ENCODE peak calls at places on chromosome 13, in four cellular contexts. L is GM12878, F is HepG2, N is K562. A is an unnamed sample.

GRCh38 chr13:65530688-65531087 is 1699.4 kb downstream of the PCDH9 start:
- DNase-seq in L (no peak), F (no peak), N (no peak), A (no peak)

GRCh38 chr13:29583073-29583785 is 12.3 kb downstream of the SLC7A1 start:
- DNase-seq in L (no peak), F (no peak), N (no peak), A (no peak)

GRCh38 chr13:106284358-106284757 is 251.1 kb downstream of the EFNB2 start:
- DNase-seq in L (no peak), F (no peak), N (no peak), A (no peak)

GRCh38 chr13:59679239-59679638 is 484.5 kb downstream of the DIAPH3 start:
- DNase-seq in L (no peak), F (no peak), N (no peak), A (no peak)

GRCh38 chr13:37995052-37995451 is 125.5 kb upstream of the TRPC4 start:
- DNase-seq in L (no peak), F (no peak), N (no peak), A (peak)

GRCh38 chr13:77300176-77301141 is 26.4 kb downstream of the MYCBP2 start:
- DNase-seq in L (no peak), F (no peak), N (no peak), A (no peak)

GRCh38 chr13:24348385-24348784 is 39.0 kb downstream of the C1QTNF9 start:
- DNase-seq in L (no peak), F (no peak), N (no peak), A (no peak)

GRCh38 chr13:37540228-37540627 is 58.3 kb downstream of the POSTN start:
- DNase-seq in L (no peak), F (no peak), N (no peak), A (no peak)

GRCh38 chr13:28865951-28866350 is 45.8 kb downstream of the MTUS2 start:
- DNase-seq in L (no peak), F (no peak), N (no peak), A (no peak)

GRCh38 chr13:60654405-60654804 is 257.4 kb downstream of the TDRD3 start:
- DNase-seq in L (no peak), F (peak), N (no peak), A (peak)

GRCh38 chr13:111039735-111040134 is 75.4 kb upstream of the ARHGEF7 start:
- DNase-seq in L (no peak), F (no peak), N (no peak), A (no peak)

GRCh38 chr13:100630564-100630963 is 42.0 kb upstream of the GGACT start:
- DNase-seq in L (no peak), F (peak), N (no peak), A (no peak)

GRCh38 chr13:112779856-112780604 is 90.2 kb downstream of the ATP11A start:
- DNase-seq in L (no peak), F (no peak), N (no peak), A (no peak)

GRCh38 chr13:23754506-23754905 is 134.7 kb downstream of the MIPEP start:
- DNase-seq in L (no peak), F (peak), N (no peak), A (no peak)

GRCh38 chr13:48443442-48444208 is 30.7 kb upstream of the LPAR6 start:
- DNase-seq in L (no peak), F (no peak), N (no peak), A (no peak)

GRCh38 chr13:94121686-94122085 is 357.8 kb downstream of the DCT start:
- DNase-seq in L (no peak), F (no peak), N (no peak), A (no peak)

GRCh38 chr13:24622481-24622880 is 57.7 kb upstream of the ATP12A start:
- DNase-seq in L (no peak), F (no peak), N (no peak), A (no peak)

GRCh38 chr13:32212420-32212819 is 102.7 kb downstream of the ZAR1L start:
- DNase-seq in L (no peak), F (no peak), N (no peak), A (no peak)

GRCh38 chr13:23159587-23160240 is 21.1 kb upstream of the SGCG start:
- DNase-seq in L (no peak), F (no peak), N (no peak), A (peak)

GRCh38 chr13:100913143-100913542 is 238.5 kb upstream of the TMTC4 start:
- DNase-seq in L (no peak), F (no peak), N (no peak), A (no peak)

GRCh38 chr13:42036711-42037110 is 11.7 kb upstream of the DGKH start:
- DNase-seq in L (no peak), F (no peak), N (no peak), A (no peak)

DNA sequence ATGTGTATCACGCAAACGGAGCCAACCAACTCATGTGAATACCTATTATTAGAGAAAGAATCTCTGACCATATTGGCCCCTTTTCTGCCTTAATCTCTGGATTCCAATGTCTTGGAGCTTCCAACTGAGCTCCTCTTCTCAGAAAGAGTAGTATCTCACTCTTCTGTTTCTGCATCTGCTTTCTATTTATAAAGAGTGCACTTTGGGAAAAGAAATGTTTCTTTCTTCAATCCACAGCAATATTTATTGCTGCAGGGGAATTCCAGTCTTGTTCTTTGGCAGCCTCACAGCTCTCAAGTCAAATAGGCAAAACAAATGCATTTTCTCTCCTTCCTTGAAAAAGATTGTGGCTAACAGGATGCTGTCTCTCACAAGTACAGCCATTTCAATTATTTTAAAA is 125.5 kb upstream of the NBEA start:
- DNase-seq in L (no peak), F (no peak), N (no peak), A (no peak)
- TF ChIP-seq BHLHE40 in L (no peak), F (no peak), N (no peak), A (no peak)

GRCh38 chr13:52026246-52026626 is 1.7 kb downstream of the UTP14C start:
- DNase-seq in L (no peak), F (peak), N (no peak), A (no peak)
- TF ChIP-seq SP1 in L (no peak), F (no peak), N (no peak), A (no peak)

GRCh38 chr13:39575641-39576238 is 27.3 kb downstream of the LHFPL6 start:
- DNase-seq in L (peak), F (no peak), N (no peak), A (no peak)

GRCh38 chr13:39577833-39578232 is 25.2 kb downstream of the LHFPL6 start:
- DNase-seq in L (no peak), F (no peak), N (no peak), A (no peak)

GRCh38 chr13:39581177-39581576 is 21.8 kb downstream of the LHFPL6 start:
- DNase-seq in L (no peak), F (no peak), N (no peak), A (no peak)

GRCh38 chr13:39577203-39577602 is 25.8 kb downstream of the LHFPL6 start:
- DNase-seq in L (no peak), F (no peak), N (no peak), A (no peak)

GRCh38 chr13:39578821-39579291 is 24.1 kb downstream of the LHFPL6 start:
- DNase-seq in L (no peak), F (no peak), N (no peak), A (peak)
- TF ChIP-seq FOXM1 in L (no peak), F (no peak), N (no peak), A (no peak)

DNA sequence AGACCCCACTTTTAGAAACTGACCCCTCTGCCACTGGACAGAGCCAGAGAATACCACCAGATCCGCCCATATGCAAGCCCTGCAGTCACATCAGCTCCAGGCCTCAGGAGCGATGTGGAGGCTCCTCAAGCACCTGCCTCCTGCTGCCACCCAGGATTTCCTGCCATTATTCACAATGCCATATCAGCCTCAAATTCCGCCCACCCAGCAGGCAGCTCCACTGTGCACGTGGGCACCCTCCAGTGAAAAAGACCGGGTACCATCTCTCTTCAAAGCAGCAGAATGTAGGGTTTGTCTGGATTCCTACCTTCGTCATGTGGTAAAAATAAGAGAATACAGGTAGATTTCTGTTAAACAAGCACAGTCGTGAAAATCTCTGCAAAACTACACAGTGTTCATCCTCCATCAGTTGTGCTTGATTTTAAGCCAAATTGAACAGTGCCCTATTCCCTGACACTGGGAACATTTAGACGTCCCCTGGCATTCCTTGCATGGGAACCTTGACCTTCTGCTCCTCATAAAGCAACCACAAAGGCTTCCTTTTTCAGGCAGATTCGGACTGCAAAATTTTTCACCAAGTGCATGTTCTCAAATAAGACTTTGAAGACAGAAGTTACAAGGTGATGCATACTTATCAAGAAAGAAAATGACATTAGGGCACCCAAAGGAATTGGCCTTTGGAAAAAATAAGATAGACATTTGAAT is 56.4 kb downstream of the FAM124A start:
- DNase-seq in L (no peak), F (no peak), N (no peak), A (no peak)
- TF ChIP-seq BHLHE40 in L (no peak), F (no peak), N (no peak), A (no peak)

GRCh38 chr13:74200081-74200480 is 65.9 kb upstream of the KLF12 start:
- DNase-seq in L (no peak), F (no peak), N (no peak), A (no peak)
- TF ChIP-seq SP1 in L (no peak), F (no peak), N (no peak), A (no peak)

GRCh38 chr13:27401210-27401609 is 23.2 kb upstream of the GTF3A start:
- DNase-seq in L (no peak), F (no peak), N (no peak), A (no peak)
- TF ChIP-seq FOXM1 in L (no peak), F (no peak), N (no peak), A (no peak)

DNA sequence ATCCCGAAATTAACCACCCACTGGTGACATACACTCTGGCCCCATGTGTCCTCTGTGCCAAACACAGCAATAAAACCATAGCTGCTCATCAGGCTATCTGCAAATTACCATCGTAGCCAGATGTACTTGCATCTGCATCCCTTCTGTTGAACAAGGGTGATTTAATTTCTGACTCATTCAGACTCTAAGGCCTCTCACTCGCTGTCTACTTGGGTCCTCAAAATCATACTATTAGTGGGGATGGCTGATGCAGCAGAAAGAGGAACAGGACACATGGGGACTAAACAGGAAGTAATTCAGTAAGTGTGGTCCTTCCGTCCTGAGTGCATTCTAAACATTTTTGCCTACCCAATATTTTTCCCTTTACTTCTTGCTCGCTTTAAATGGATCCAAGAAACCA is 2275.0 kb upstream of the PCDH20 start:
- DNase-seq in L (no peak), F (no peak), N (no peak), A (no peak)
- TF ChIP-seq BHLHE40 in L (no peak), F (no peak), N (no peak), A (no peak)

DNA sequence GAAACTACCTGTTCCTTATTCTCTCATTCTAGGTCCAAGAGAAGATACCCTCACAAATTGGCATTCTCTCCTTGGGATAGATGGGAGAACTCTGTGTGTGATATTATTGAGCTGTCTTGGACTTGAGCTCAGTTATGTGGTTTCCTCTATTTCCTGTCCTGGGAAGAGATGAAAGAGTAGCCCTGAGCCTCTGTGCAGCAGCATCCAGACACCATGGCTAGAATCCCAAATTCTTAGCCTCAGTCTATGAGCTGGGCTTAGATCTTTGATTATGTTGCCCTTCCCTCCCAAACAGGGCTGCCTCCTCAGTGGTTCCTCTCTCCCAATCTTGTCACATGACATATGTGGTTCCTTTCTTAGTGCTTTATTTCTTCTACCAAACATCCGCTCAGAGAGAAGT is 290.7 kb downstream of the SPRY2 start:
- DNase-seq in L (no peak), F (no peak), N (no peak), A (no peak)
- TF ChIP-seq SP1 in L (no peak), F (no peak), N (no peak), A (no peak)